ENCODE peak calls at places on chromosomes 3 and 15, in ten cellular contexts. D is stimulated activated naive CD8-positive, alpha-beta T cell treated with anti-CD3 and anti-CD28 coated beads, Interleukin-15, amount 100 ng/mL, for 72 hours; T is psoas muscle; O is Panc1; N is Right ventricle myocardium inferior; U is activated naive CD8-positive, alpha-beta T cell treated with anti-CD3 and anti-CD28 coated beads, Interleukin-2, amount 50 U/mL, for 24 hours; L is lower lobe of right lung; Q is activated CD4-positive, alpha-beta T cell treated with anti-CD3 and anti-CD28 coated beads for 36 hours; F is activated T-cell treated with anti-CD3 and anti-CD28 coated beads, Interleukin-2, amount 50 U/mL, for 4 hours; G is HepG2. B is an unnamed sample.

GRCh38 chr3:197549261-197549885 is 6.4 kb downstream of the BDH1 start:
- ATAC-seq in D (no peak), T (no peak), O (no peak), N (peak), U (no peak), L (no peak), Q (no peak), F (no peak), G (no peak), B (no peak)

GRCh38 chr15:96353931-96354730 is 23.6 kb downstream of the NR2F2 start:
- ATAC-seq in D (no peak), T (peak), O (peak), N (peak), U (no peak), L (peak), Q (no peak), F (no peak), G (peak), B (no peak)

GRCh38 chr3:152257246-152258074 is 11.3 kb upstream of the MBNL1 start:
- ATAC-seq in D (peak), T (no peak), O (no peak), N (no peak), U (peak), L (no peak), Q (peak), F (no peak), G (no peak), B (no peak)

GRCh38 chr3:46062679-46063078 is 35.4 kb upstream of the XCR1 start:
- ATAC-seq in D (no peak), T (no peak), O (no peak), N (peak), U (no peak), L (no peak), Q (no peak), F (no peak), G (no peak), B (no peak)

GRCh38 chr3:172980849-172981248 is 160.2 kb downstream of the SPATA16 start:
- ATAC-seq in D (no peak), T (no peak), O (no peak), N (no peak), U (no peak), L (no peak), Q (no peak), F (no peak), G (no peak), B (no peak)

GRCh38 chr3:101819649-101820202 is 29.6 kb upstream of the NFKBIZ start:
- ATAC-seq in D (peak), T (no peak), O (no peak), N (no peak), U (peak), L (peak), Q (peak), F (peak), G (no peak), B (peak)

GRCh38 chr3:162390891-162391290 is 894.3 kb downstream of the OTOL1 start:
- ATAC-seq in D (no peak), T (no peak), O (peak), N (no peak), U (no peak), L (no peak), Q (no peak), F (no peak), G (no peak), B (no peak)

GRCh38 chr15:43531018-43531667 is 13.7 kb downstream of the MAP1A start:
- ATAC-seq in D (no peak), T (peak), O (peak), N (no peak), U (no peak), L (no peak), Q (no peak), F (no peak), G (no peak), B (no peak)

GRCh38 chr15:26521142-26521541 is 251.7 kb downstream of the GABRB3 start:
- ATAC-seq in D (no peak), T (no peak), O (no peak), N (no peak), U (no peak), L (no peak), Q (no peak), F (no peak), G (no peak), B (no peak)

GRCh38 chr15:51234181-51234927 is 104.0 kb downstream of the CYP19A1 start:
- ATAC-seq in D (no peak), T (no peak), O (no peak), N (no peak), U (no peak), L (no peak), Q (no peak), F (no peak), G (no peak), B (no peak)

GRCh38 chr3:183435701-183436100 is 7.3 kb upstream of the MCF2L2 start:
- ATAC-seq in D (peak), T (peak), O (no peak), N (no peak), U (peak), L (no peak), Q (peak), F (peak), G (no peak), B (peak)

GRCh38 chr3:24174637-24175036 is 229.6 kb downstream of the NR1D2 start:
- ATAC-seq in D (no peak), T (no peak), O (no peak), N (no peak), U (no peak), L (no peak), Q (no peak), F (no peak), G (no peak), B (no peak)

GRCh38 chr15:84818221-84819131 is 1.3 kb downstream of the ALPK3 start:
- ATAC-seq in D (no peak), T (peak), O (no peak), N (no peak), U (no peak), L (peak), Q (peak), F (no peak), G (peak), B (no peak)

B was measured in activated CD4-positive, CD25-positive, alpha-beta regulatory T cell treated with anti-CD3 and anti-CD28 coated beads, Interleukin-2, amount 50 U/mL, for 24 hours.